ENCODE peak calls at places on chromosomes 11 and 22, in nine cellular contexts. R is MCF 10A, E is neural progenitor cell, S is heart right ventricle, Z is body of pancreas, W is fibroblast of villous mesenchyme, C is IMR-90, M is A549, I is coronary artery. F is an unnamed sample.

GRCh38 chr22:17781319-17782031 is 7.2 kb upstream of the BID start:
- DNase-seq in R (peak), E (no peak), S (no peak), Z (peak), W (peak), C (peak), M (peak), I (no peak), F (no peak)

GRCh38 chr11:65497141-65498041 is 1.5 kb upstream of the MALAT1 start:
- DNase-seq in R (peak), E (peak), S (peak), Z (peak), W (peak), C (peak), M (peak), I (peak), F (peak)

GRCh38 chr11:93570759-93571413 is 27.7 kb upstream of the SMCO4 start:
- DNase-seq in R (peak), E (no peak), S (no peak), Z (peak), W (peak), C (peak), M (peak), I (no peak), F (no peak)

GRCh38 chr11:100890779-100891178 is 203.7 kb downstream of the ARHGAP42 start:
- DNase-seq in R (peak), E (no peak), S (no peak), Z (no peak), W (peak), C (peak), M (no peak), I (no peak), F (no peak)

GRCh38 chr11:77175869-77176539 is 48.0 kb downstream of the MYO7A start:
- DNase-seq in R (no peak), E (peak), S (peak), Z (peak), W (no peak), C (no peak), M (no peak), I (no peak), F (peak)

GRCh38 chr22:17368727-17369552 is at the start of gene CECR2:
- DNase-seq in R (no peak), E (peak), S (peak), Z (peak), W (no peak), C (no peak), M (peak), I (no peak), F (peak)

GRCh38 chr11:121524233-121524631 is 71.5 kb upstream of the SORL1-AS1 start:
- DNase-seq in R (no peak), E (no peak), S (no peak), Z (no peak), W (no peak), C (no peak), M (no peak), I (no peak), F (no peak)

GRCh38 chr22:21726650-21727049 is 8.9 kb downstream of the YPEL1 start:
- DNase-seq in R (peak), E (peak), S (no peak), Z (peak), W (peak), C (no peak), M (peak), I (no peak), F (peak)

GRCh38 chr11:113926273-113927183 is 21.9 kb downstream of the HTR3B start:
- DNase-seq in R (peak), E (no peak), S (no peak), Z (no peak), W (peak), C (no peak), M (peak), I (no peak), F (no peak)

GRCh38 chr22:35589071-35589735 is 27.9 kb downstream of the MB start:
- DNase-seq in R (peak), E (no peak), S (no peak), Z (peak), W (peak), C (peak), M (peak), I (no peak), F (no peak)

GRCh38 chr22:22156716-22157499 is 87.7 kb upstream of the VPREB1 start:
- DNase-seq in R (peak), E (peak), S (no peak), Z (peak), W (peak), C (peak), M (peak), I (no peak), F (peak)

GRCh38 chr11:85889676-85890579 is 34.7 kb downstream of the CCDC83 start:
- DNase-seq in R (peak), E (no peak), S (no peak), Z (no peak), W (peak), C (peak), M (peak), I (no peak), F (no peak)

GRCh38 chr11:2699185-2699530 is 636 bp downstream of the KCNQ1OT1 start:
- DNase-seq in R (no peak), E (no peak), S (no peak), Z (peak), W (no peak), C (peak), M (peak), I (peak), F (no peak)

GRCh38 chr11:119880143-119880542 is 151.1 kb upstream of the NECTIN1 start:
- DNase-seq in R (no peak), E (peak), S (no peak), Z (no peak), W (no peak), C (no peak), M (no peak), I (no peak), F (no peak)

GRCh38 chr11:130070829-130071205 is 1.1 kb downstream of the APLP2 start:
- DNase-seq in R (peak), E (peak), S (no peak), Z (peak), W (peak), C (peak), M (no peak), I (no peak), F (peak)

GRCh38 chr11:126790550-126790981 is 210.0 kb downstream of the KIRREL3 start:
- DNase-seq in R (peak), E (peak), S (no peak), Z (no peak), W (peak), C (peak), M (peak), I (no peak), F (no peak)

GRCh38 chr11:45879803-45880685 is 5.4 kb upstream of the MAPK8IP1 start:
- DNase-seq in R (peak), E (no peak), S (no peak), Z (no peak), W (peak), C (peak), M (peak), I (no peak), F (no peak)

GRCh38 chr11:112797653-112798293 is 163.4 kb upstream of the NCAM1 start:
- DNase-seq in R (peak), E (peak), S (no peak), Z (no peak), W (peak), C (no peak), M (peak), I (peak), F (peak)

GRCh38 chr11:2328656-2329354 is 27.0 kb downstream of the TSPAN32 start:
- DNase-seq in R (no peak), E (peak), S (no peak), Z (no peak), W (no peak), C (no peak), M (no peak), I (no peak), F (no peak)

GRCh38 chr11:4982678-4983077 is 12.0 kb upstream of the OR51L1 start:
- DNase-seq in R (no peak), E (no peak), S (no peak), Z (no peak), W (no peak), C (no peak), M (no peak), I (no peak), F (no peak)

GRCh38 chr11:43504316-43504950 is 145.7 kb downstream of the TTC17 start:
- DNase-seq in R (peak), E (peak), S (no peak), Z (peak), W (peak), C (peak), M (peak), I (no peak), F (peak)

GRCh38 chr11:13000116-13000515 is 9.0 kb upstream of the RASSF10 start:
- DNase-seq in R (no peak), E (no peak), S (no peak), Z (no peak), W (no peak), C (no peak), M (no peak), I (no peak), F (no peak)

GRCh38 chr11:110147965-110148709 is 54.9 kb downstream of the ZC3H12C start:
- DNase-seq in R (peak), E (no peak), S (no peak), Z (no peak), W (peak), C (peak), M (peak), I (no peak), F (no peak)

GRCh38 chr11:116533186-116533825 is 239.5 kb downstream of the BUD13 start:
- DNase-seq in R (no peak), E (peak), S (no peak), Z (no peak), W (no peak), C (no peak), M (no peak), I (peak), F (peak)

GRCh38 chr11:107770546-107770945 is 58.7 kb upstream of the SLN start:
- DNase-seq in R (no peak), E (peak), S (no peak), Z (no peak), W (peak), C (peak), M (no peak), I (no peak), F (no peak)

GRCh38 chr22:30328466-30329049 is 1.8 kb upstream of the TBC1D10A start:
- DNase-seq in R (no peak), E (no peak), S (no peak), Z (no peak), W (peak), C (no peak), M (no peak), I (peak), F (no peak)
- TF ChIP-seq CTCF in R (no peak), E (no peak), S (no peak), Z (no peak), W (no peak), C (no peak), M (no peak), I (no peak), F (no peak)

GRCh38 chr11:81007046-81007445 is 1566.2 kb upstream of the TENM4 start:
- DNase-seq in R (peak), E (no peak), S (no peak), Z (no peak), W (peak), C (peak), M (no peak), I (no peak), F (no peak)
- TF ChIP-seq CTCF in R (peak), E (peak), S (peak), Z (no peak), W (no peak), C (peak), M (no peak), I (no peak), F (no peak)

GRCh38 chr22:24205438-24206189 is 24.3 kb downstream of the SUSD2 start:
- DNase-seq in R (peak), E (no peak), S (no peak), Z (peak), W (no peak), C (no peak), M (no peak), I (no peak), F (no peak)
- TF ChIP-seq CTCF in R (peak), E (no peak), S (no peak), Z (no peak), W (no peak), C (no peak), M (no peak), I (no peak), F (no peak)

GRCh38 chr11:34052036-34052607 is 591 bp downstream of the CAPRIN1 start:
- DNase-seq in R (peak), E (peak), S (peak), Z (peak), W (peak), C (peak), M (peak), I (peak), F (peak)
- TF ChIP-seq CTCF in R (no peak), E (no peak), S (no peak), Z (no peak), W (no peak), C (no peak), M (no peak), I (no peak), F (no peak)

GRCh38 chr22:42646569-42647525 is 2.3 kb downstream of the CYB5R3 start:
- DNase-seq in R (no peak), E (no peak), S (peak), Z (peak), W (peak), C (no peak), M (no peak), I (no peak), F (no peak)

GRCh38 chr22:42644422-42645340 is 4.3 kb upstream of the ATP5MGL start:
- DNase-seq in R (no peak), E (no peak), S (peak), Z (peak), W (peak), C (no peak), M (no peak), I (no peak), F (no peak)

GRCh38 chr22:42648017-42648367 is 1.2 kb downstream of the CYB5R3 start:
- DNase-seq in R (no peak), E (no peak), S (no peak), Z (no peak), W (no peak), C (no peak), M (no peak), I (no peak), F (no peak)

GRCh38 chr22:42645341-42645937 is 3.8 kb downstream of the CYB5R3 start:
- DNase-seq in R (no peak), E (no peak), S (no peak), Z (no peak), W (no peak), C (no peak), M (no peak), I (no peak), F (no peak)

DNA sequence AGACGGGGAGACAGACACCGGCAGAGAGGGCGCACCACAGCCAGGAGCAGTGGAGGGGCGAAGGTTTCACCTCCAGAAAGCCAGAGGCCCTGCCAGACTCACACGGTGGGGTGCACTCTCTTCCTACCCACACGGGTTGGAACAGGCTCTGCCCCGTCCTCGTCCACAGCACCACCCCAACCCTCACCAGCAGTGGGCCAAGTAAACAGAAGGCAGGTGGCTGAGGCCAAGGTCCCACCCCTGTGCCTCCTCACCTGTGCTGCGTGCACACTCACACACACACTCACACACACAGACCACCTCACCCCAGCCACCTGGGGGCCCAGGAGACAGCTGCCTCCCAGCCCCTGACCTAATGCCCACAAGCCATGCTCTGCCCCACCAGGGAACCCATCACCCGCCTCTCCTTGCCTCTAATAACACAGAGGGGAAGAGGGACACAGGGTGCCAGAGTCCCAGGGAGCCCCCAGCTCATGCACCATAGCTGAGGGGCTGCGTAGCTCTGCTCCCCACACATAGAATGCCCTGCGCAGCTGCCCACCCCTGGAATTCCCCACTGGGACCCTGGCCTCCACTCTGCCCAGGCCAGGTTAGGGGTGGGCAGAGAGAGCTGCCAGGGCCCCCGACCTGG is 3.1 kb downstream of the CYB5R3 start:
- DNase-seq in R (no peak), E (no peak), S (no peak), Z (peak), W (no peak), C (no peak), M (no peak), I (no peak), F (no peak)
- TF ChIP-seq CTCF in R (no peak), E (no peak), S (no peak), Z (no peak), W (no peak), C (no peak), M (no peak), I (no peak), F (no peak)

GRCh38 chr11:57457643-57458023 is 2.7 kb upstream of the RTN4RL2 start:
- DNase-seq in R (no peak), E (no peak), S (no peak), Z (no peak), W (no peak), C (no peak), M (no peak), I (no peak), F (no peak)
- TF ChIP-seq CTCF in R (no peak), E (no peak), S (no peak), Z (no peak), W (no peak), C (no peak), M (no peak), I (no peak), F (peak)

GRCh38 chr11:64344160-64344559 is 4.2 kb downstream of the CCDC88B start:
- DNase-seq in R (no peak), E (no peak), S (no peak), Z (no peak), W (no peak), C (no peak), M (no peak), I (no peak), F (no peak)

GRCh38 chr11:64343740-64344133 is 3.7 kb downstream of the CCDC88B start:
- DNase-seq in R (peak), E (peak), S (no peak), Z (no peak), W (no peak), C (no peak), M (peak), I (no peak), F (no peak)

GRCh38 chr11:64342869-64343739 is 3.1 kb downstream of the CCDC88B start:
- DNase-seq in R (no peak), E (no peak), S (no peak), Z (no peak), W (no peak), C (no peak), M (no peak), I (peak), F (no peak)

GRCh38 chr11:64347171-64347867 is 7.3 kb downstream of the CCDC88B start:
- DNase-seq in R (peak), E (no peak), S (no peak), Z (no peak), W (no peak), C (no peak), M (no peak), I (no peak), F (no peak)

GRCh38 chr11:64344721-64345120 is 4.7 kb downstream of the CCDC88B start:
- DNase-seq in R (no peak), E (no peak), S (no peak), Z (no peak), W (no peak), C (no peak), M (no peak), I (no peak), F (no peak)
- TF ChIP-seq CTCF in R (no peak), E (no peak), S (no peak), Z (no peak), W (no peak), C (no peak), M (no peak), I (no peak), F (no peak)

DNA sequence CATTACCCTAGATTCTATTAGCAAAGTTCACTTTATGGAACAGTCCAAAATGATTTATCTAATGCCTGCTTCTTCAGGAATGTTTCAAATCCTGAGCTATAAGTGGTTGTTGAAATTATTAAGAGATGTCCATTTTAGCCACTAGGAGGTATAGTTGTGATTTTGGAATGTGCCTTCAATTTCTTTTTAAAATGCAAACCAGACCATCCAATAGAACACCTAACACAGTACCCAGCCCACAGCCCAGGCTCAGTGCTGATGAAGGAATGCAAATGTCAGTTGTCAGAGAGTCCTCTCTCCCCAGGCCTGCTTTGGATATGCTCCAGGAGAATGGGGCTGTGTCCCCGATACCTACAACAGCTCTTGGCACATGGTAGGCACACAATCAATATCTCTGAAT is 85.8 kb upstream of the E2F8 start:
- DNase-seq in R (peak), E (no peak), S (no peak), Z (no peak), W (peak), C (peak), M (no peak), I (no peak), F (no peak)
- TF ChIP-seq CTCF in R (peak), E (no peak), S (peak), Z (no peak), W (peak), C (peak), M (peak), I (no peak), F (no peak)

GRCh38 chr11:61815790-61816735 is 740 bp downstream of the FADS1 start:
- DNase-seq in R (peak), E (peak), S (peak), Z (peak), W (peak), C (peak), M (peak), I (peak), F (peak)
- TF ChIP-seq CTCF in R (no peak), E (no peak), S (no peak), Z (no peak), W (no peak), C (no peak), M (no peak), I (no peak), F (no peak)

DNA sequence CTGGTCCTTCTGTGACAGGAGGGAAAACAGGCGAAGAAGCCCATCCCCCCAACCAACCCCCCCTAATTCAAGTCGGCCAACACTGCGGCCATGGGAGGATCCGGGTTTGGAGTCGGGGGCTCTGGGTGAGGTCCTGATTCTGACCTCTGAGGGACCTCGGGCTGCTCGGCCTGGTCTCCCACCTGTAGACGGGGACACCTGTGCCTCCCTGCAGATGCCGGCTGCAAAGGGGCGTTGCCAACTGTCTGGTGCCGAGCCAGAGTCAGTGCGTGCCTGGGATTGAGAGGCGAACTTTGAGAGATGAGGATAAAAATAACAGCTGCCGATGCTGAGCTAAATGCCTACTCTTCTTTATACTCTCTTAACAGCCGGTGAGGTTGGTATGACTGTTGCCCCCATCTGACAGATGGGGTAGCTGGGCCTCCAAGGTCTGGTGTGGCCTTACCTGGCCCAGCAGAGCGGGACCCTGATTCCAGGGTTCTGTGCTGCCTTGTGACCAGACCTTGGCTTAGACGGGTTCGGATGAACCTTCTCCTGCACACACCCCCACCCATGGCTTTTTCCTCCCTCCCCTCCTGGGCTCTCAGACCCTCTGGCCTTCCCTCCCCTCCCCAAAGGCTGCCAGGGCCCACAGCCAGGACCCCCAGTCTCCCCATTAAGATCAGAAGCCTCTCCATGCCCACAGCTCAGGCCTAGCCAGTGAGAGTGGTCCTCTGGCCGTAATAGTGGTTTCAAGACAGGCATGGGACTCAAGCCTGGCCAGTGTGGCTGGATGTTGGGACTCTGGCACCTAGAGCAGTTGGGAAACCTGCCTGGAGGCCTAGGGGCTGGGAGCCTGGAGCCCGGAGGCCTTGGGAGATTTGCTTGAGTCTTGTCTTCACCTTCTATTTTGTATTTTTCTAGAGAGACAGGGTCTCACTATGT is 41.7 kb downstream of the KCNJ4 start:
- DNase-seq in R (no peak), E (no peak), S (peak), Z (peak), W (no peak), C (no peak), M (no peak), I (peak), F (no peak)
- TF ChIP-seq CTCF in R (no peak), E (no peak), S (no peak), Z (no peak), W (no peak), C (no peak), M (no peak), I (no peak), F (no peak)